ENCODE peak calls at places on chromosomes 1 and 21, in seven cellular contexts. Z is stomach, R is Panc1, Y is transverse colon, G is GM23338, V is H1, T is K562. O is an unnamed sample. For H3K4me1, the result is how much of the 10 kb centered on the place peaks cover.

GRCh38 chr1:93151474-93151873 is 28.7 kb downstream of the TMED5 start:
- DNase-seq in Z (no peak), V (no peak), R (no peak), G (no peak), T (no peak), Y (no peak), O (no peak)

GRCh38 chr1:110040548-110040947 is 6.1 kb downstream of the STRIP1 start:
- DNase-seq in Y (no peak), G (no peak), V (no peak), R (no peak), T (no peak), Z (no peak), O (no peak)

GRCh38 chr1:204257446-204257845 is 43.7 kb upstream of the GOLT1A start:
- DNase-seq in R (no peak), Z (no peak), Y (no peak), T (no peak), G (no peak), V (no peak), O (no peak)

GRCh38 chr1:175481126-175482071 is 262.0 kb downstream of the TNR start:
- DNase-seq in Z (no peak), T (peak), R (peak), V (no peak), Y (no peak), G (peak), O (no peak)

GRCh38 chr21:40204956-40205355 is 337.7 kb downstream of the PCP4 start:
- DNase-seq in Z (no peak), R (no peak), V (no peak), Y (no peak), G (no peak), T (no peak), O (no peak)

GRCh38 chr1:40948741-40949528 is 30.6 kb upstream of the CTPS1 start:
- DNase-seq in Z (peak), G (peak), T (peak), Y (peak), V (peak), R (peak), O (peak)

GRCh38 chr1:203677771-203678170 is 51.1 kb downstream of the ATP2B4 start:
- DNase-seq in T (no peak), Z (no peak), R (no peak), V (no peak), G (peak), Y (no peak), O (no peak)

GRCh38 chr1:113804421-113805255 is 7.6 kb downstream of the RSBN1 start:
- DNase-seq in Y (no peak), T (peak), Z (no peak), G (no peak), R (no peak), V (no peak), O (no peak)

GRCh38 chr1:241644259-241644658 is 4.1 kb upstream of the CHML start:
- DNase-seq in Y (no peak), G (no peak), T (no peak), Z (no peak), R (no peak), V (no peak), O (no peak)

GRCh38 chr1:202618387-202619022 is 91.7 kb downstream of the SYT2 start:
- DNase-seq in R (no peak), G (no peak), T (no peak), Z (no peak), V (no peak), Y (no peak), O (no peak)

GRCh38 chr1:241870290-241870689 is 22.3 kb downstream of the EXO1 start:
- DNase-seq in R (no peak), V (no peak), T (no peak), Z (no peak), G (no peak), Y (no peak), O (no peak)

GRCh38 chr1:210384625-210385024 is 55.9 kb downstream of the HHAT start:
- DNase-seq in R (no peak), V (no peak), Y (no peak), T (no peak), Z (no peak), G (no peak), O (no peak)

GRCh38 chr1:221961532-221962292 is 219.8 kb upstream of the DUSP10 start:
- DNase-seq in T (peak), V (no peak), Y (no peak), Z (no peak), G (no peak), R (peak), O (no peak)

GRCh38 chr1:232477728-232478127 is 152.2 kb downstream of the SIPA1L2 start:
- DNase-seq in R (peak), V (no peak), Y (no peak), G (no peak), Z (no peak), T (no peak), O (no peak)

GRCh38 chr21:38914531-38915385 is 109.0 kb downstream of the ETS2 start:
- DNase-seq in R (no peak), Y (peak), T (no peak), G (peak), V (peak), Z (no peak), O (no peak)

GRCh38 chr1:184214128-184214527 is 162.6 kb downstream of the TSEN15 start:
- DNase-seq in V (no peak), Y (no peak), T (no peak), R (no peak), Z (no peak), G (no peak), O (no peak)

GRCh38 chr1:222663535-222663934 is 45.6 kb downstream of the MIA3 start:
- DNase-seq in G (no peak), Y (no peak), V (no peak), R (no peak), T (no peak), Z (no peak), O (no peak)

GRCh38 chr1:201518105-201518504 is 11.2 kb upstream of the CSRP1 start:
- DNase-seq in Y (no peak), V (no peak), R (no peak), Z (no peak), G (no peak), T (no peak), O (no peak)

GRCh38 chr1:70778056-70778762 is 269.4 kb downstream of the PTGER3 start:
- DNase-seq in Y (no peak), G (no peak), Z (no peak), R (no peak), V (no peak), T (no peak), O (no peak)

GRCh38 chr1:29682171-29682917 is 446.0 kb downstream of the PTPRU start:
- DNase-seq in Z (no peak), G (no peak), R (no peak), T (no peak), V (peak), Y (no peak), O (peak)

GRCh38 chr1:236753554-236753953 is 41.5 kb upstream of the MTR start:
- DNase-seq in V (no peak), Z (no peak), T (peak), Y (no peak), G (peak), R (no peak), O (no peak)

GRCh38 chr1:8545078-8545477 is 227.2 kb downstream of the SLC45A1 start:
- DNase-seq in R (no peak), V (no peak), Y (no peak), G (no peak), Z (no peak), T (no peak), O (no peak)

GRCh38 chr21:36743446-36743845 is 44.5 kb downstream of the SIM2 start:
- DNase-seq in Z (no peak), R (no peak), V (no peak), T (no peak), Y (no peak), G (no peak), O (no peak)

GRCh38 chr1:3307359-3307758 is 147.1 kb upstream of the ARHGEF16 start:
- DNase-seq in V (no peak), Y (no peak), G (no peak), Z (no peak), T (no peak), R (no peak), O (no peak)

GRCh38 chr1:213779228-213779627 is 208.5 kb upstream of the PROX1 start:
- DNase-seq in Z (no peak), G (no peak), V (no peak), Y (no peak), T (no peak), R (no peak), O (no peak)

GRCh38 chr1:89610457-89610991 is 22.4 kb upstream of the LRRC8C start:
- DNase-seq in G (no peak), Z (no peak), V (no peak), T (no peak), Y (no peak), R (no peak), O (no peak)

GRCh38 chr1:72366473-72366872 is 84.1 kb upstream of the NEGR1 start:
- DNase-seq in R (no peak), Y (no peak), V (no peak), Z (no peak), T (no peak), G (no peak), O (peak)

GRCh38 chr1:35560256-35561225 is 2.9 kb downstream of the NCDN start:
- DNase-seq in V (no peak), R (no peak), T (no peak), G (no peak), Z (peak), Y (peak), O (peak)

GRCh38 chr1:155931332-155932038 is 2.7 kb downstream of the KHDC4 start:
- DNase-seq in Y (peak), T (no peak), G (no peak), R (no peak), V (no peak), Z (no peak), O (no peak)

GRCh38 chr1:75265792-75266191 is 131.6 kb downstream of the LHX8 start:
- DNase-seq in T (peak), Y (no peak), R (peak), Z (no peak), V (no peak), G (peak), O (no peak)

GRCh38 chr1:28326505-28326904 is 2.3 kb upstream of the MED18 start:
- DNase-seq in V (no peak), Z (no peak), Y (no peak), G (no peak), R (no peak), T (no peak), O (no peak)

GRCh38 chr1:10633416-10633815 is 158.7 kb downstream of the PEX14 start:
- DNase-seq in G (no peak), Y (no peak), V (no peak), R (no peak), Z (no peak), T (no peak), O (no peak)

GRCh38 chr1:223135176-223135575 is 7.9 kb downstream of the TLR5 start:
- DNase-seq in V (peak), G (no peak), T (no peak), R (no peak), Y (peak), Z (no peak), O (peak)

GRCh38 chr1:115184951-115185331 is 95.6 kb upstream of the TSPAN2 start:
- DNase-seq in Z (no peak), T (no peak), R (no peak), V (no peak), G (no peak), Y (no peak), O (no peak)

GRCh38 chr21:45634511-45635183 is 8.9 kb upstream of the PCBP3 start:
- DNase-seq in Y (no peak), T (no peak), V (no peak), Z (no peak), R (no peak), G (no peak), O (no peak)

GRCh38 chr21:45266518-45267389 is 20.9 kb downstream of the POFUT2 start:
- DNase-seq in T (no peak), Z (peak), V (no peak), G (no peak), R (no peak), Y (no peak), O (no peak)

GRCh38 chr21:32920474-32920873 is 105.3 kb upstream of the OLIG2 start:
- DNase-seq in Y (no peak), V (no peak), Z (no peak), R (no peak), T (no peak), G (no peak), O (no peak)
- H3K4me1 ChIP-seq in Y (under half), V (under half), Z (under half), R (under half), T (under half), G (under half), O (under half)

GRCh38 chr1:172465617-172466016 is 21.7 kb upstream of the PIGC start:
- DNase-seq in Z (no peak), G (no peak), Y (no peak), R (no peak), V (no peak), T (no peak), O (no peak)
- TF ChIP-seq POLR2AphosphoS5 in Z (no peak), G (no peak), Y (no peak), R (no peak), V (no peak), T (no peak), O (no peak)

GRCh38 chr1:11982010-11982392 is 1.8 kb downstream of the MFN2 start:
- DNase-seq in Y (no peak), G (peak), V (no peak), T (no peak), R (no peak), Z (no peak), O (no peak)
- H3K4me1 ChIP-seq in Y (under half), G (under half), V (under half), T (under half), R (under half), Z (half or more), O (under half)

GRCh38 chr1:21914880-21915640 is 22.1 kb downstream of the HSPG2 start:
- DNase-seq in V (no peak), Z (peak), T (peak), Y (peak), R (no peak), G (no peak), O (no peak)

GRCh38 chr1:21914468-21914867 is 22.6 kb downstream of the HSPG2 start:
- DNase-seq in Z (no peak), G (no peak), T (no peak), R (no peak), Y (no peak), V (no peak), O (no peak)

GRCh38 chr1:21913763-21914162 is 23.3 kb downstream of the HSPG2 start:
- DNase-seq in R (no peak), G (no peak), T (no peak), Y (no peak), V (no peak), Z (no peak), O (no peak)

GRCh38 chr1:21912038-21912758 is 24.9 kb downstream of the HSPG2 start:
- DNase-seq in T (no peak), V (no peak), G (no peak), Y (no peak), R (no peak), Z (no peak), O (no peak)

DNA sequence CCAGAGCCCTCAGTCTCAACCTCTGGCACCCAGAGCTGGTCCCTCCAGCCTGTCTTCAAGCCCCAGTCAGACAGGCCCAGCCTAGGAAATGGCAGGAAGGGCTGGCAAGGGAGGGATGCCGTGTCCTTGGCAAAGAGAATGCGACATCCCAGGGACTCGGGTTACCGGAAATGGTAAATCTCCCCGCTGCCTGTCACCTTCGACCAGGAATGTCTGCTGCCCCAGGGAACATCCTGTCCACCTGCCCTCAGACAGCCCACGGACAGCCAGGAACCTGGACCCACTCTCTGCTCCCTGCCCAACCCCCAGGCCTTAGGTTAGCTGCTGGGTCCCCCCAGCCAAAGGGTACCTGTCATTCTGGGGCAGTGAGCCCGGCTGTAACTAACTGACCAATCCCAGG is 23.9 kb downstream of the HSPG2 start:
- DNase-seq in T (no peak), G (peak), V (peak), R (no peak), Z (no peak), Y (no peak), O (no peak)
- TF ChIP-seq POLR2AphosphoS5 in T (no peak), G (no peak), V (no peak), R (no peak), Z (no peak), Y (peak), O (peak)

GRCh38 chr1:31064115-31064514 is 1.4 kb downstream of the PUM1 start:
- DNase-seq in Z (no peak), V (no peak), G (no peak), T (no peak), Y (no peak), R (no peak), O (no peak)

GRCh38 chr1:31062867-31063380 is 2.6 kb downstream of the PUM1 start:
- DNase-seq in Z (no peak), G (no peak), T (no peak), R (no peak), V (no peak), Y (no peak), O (no peak)

GRCh38 chr1:31065310-31066217 is at the start of gene PUM1:
- DNase-seq in Y (peak), Z (peak), T (peak), R (peak), V (peak), G (peak), O (peak)

GRCh38 chr1:31064685-31065309 is 720 bp downstream of the PUM1 start:
- DNase-seq in T (peak), V (no peak), G (no peak), Z (no peak), R (no peak), Y (peak), O (no peak)

GRCh38 chr1:31063636-31064035 is 1.9 kb downstream of the PUM1 start:
- DNase-seq in Y (no peak), T (no peak), Z (no peak), V (no peak), G (peak), R (no peak), O (no peak)
- H3K4me1 ChIP-seq in Y (under half), T (under half), Z (half or more), V (under half), G (under half), R (under half), O (under half)

GRCh38 chr1:107362468-107362867 is 221.6 kb downstream of the NTNG1 start:
- DNase-seq in Z (no peak), G (no peak), R (no peak), Y (no peak), T (no peak), V (no peak), O (no peak)
- TF ChIP-seq POLR2AphosphoS5 in Z (no peak), G (no peak), R (no peak), Y (no peak), T (no peak), V (no peak), O (no peak)